ENCODE peak calls at places on chromosomes 3 and 15, in five cellular contexts. M is globus pallidus, B is Caco-2, N is EH, K is NCI-H82. Q is an unnamed sample.

GRCh38 chr3:65893631-65894030 is 145.1 kb downstream of the MAGI1 start:
- DNase-seq in M (no peak), B (no peak), N (no peak), K (no peak), Q (no peak)

GRCh38 chr3:55454611-55455010 is 32.5 kb downstream of the WNT5A start:
- DNase-seq in M (no peak), B (no peak), N (no peak), K (no peak), Q (no peak)

GRCh38 chr15:67067930-67068542 is 2.6 kb downstream of the SMAD3 start:
- DNase-seq in M (no peak), B (peak), N (peak), K (no peak), Q (no peak)

GRCh38 chr3:111861396-111861795 is 2.3 kb downstream of the PHLDB2 start:
- DNase-seq in M (no peak), B (no peak), N (peak), K (peak), Q (no peak)

GRCh38 chr3:127749787-127750225 is 72.5 kb downstream of the MGLL start:
- DNase-seq in M (no peak), B (no peak), N (no peak), K (peak), Q (no peak)

GRCh38 chr3:10883478-10884234 is 67.6 kb downstream of the SLC6A11 start:
- DNase-seq in M (peak), B (peak), N (peak), K (peak), Q (no peak)

GRCh38 chr3:30954431-30954830 is 60.0 kb upstream of the GADL1 start:
- DNase-seq in M (no peak), B (no peak), N (no peak), K (peak), Q (no peak)

GRCh38 chr3:61605589-61606175 is 44.3 kb downstream of the PTPRG start:
- DNase-seq in M (no peak), B (no peak), N (no peak), K (no peak), Q (no peak)

GRCh38 chr15:85642693-85643058 is 152.0 kb downstream of the KLHL25 start:
- DNase-seq in M (peak), B (no peak), N (peak), K (no peak), Q (peak)

GRCh38 chr15:40793216-40793989 is 13.5 kb upstream of the ZFYVE19 start:
- DNase-seq in M (no peak), B (no peak), N (peak), K (no peak), Q (peak)

GRCh38 chr3:187963677-187964385 is 190.1 kb upstream of the LPP start:
- DNase-seq in M (no peak), B (no peak), N (no peak), K (no peak), Q (no peak)

GRCh38 chr15:52011711-52012144 is 7.3 kb upstream of the MAPK6 start:
- DNase-seq in M (peak), B (no peak), N (no peak), K (peak), Q (no peak)

GRCh38 chr15:101318147-101318809 is 23.2 kb upstream of the SNRPA1 start:
- DNase-seq in M (no peak), B (no peak), N (no peak), K (no peak), Q (no peak)

GRCh38 chr3:129558076-129558771 is 15.2 kb downstream of the H1-8 start:
- DNase-seq in M (no peak), B (no peak), N (peak), K (no peak), Q (no peak)